ENCODE peak calls at places on chromosome 22, in six cellular contexts. Q is ovary, M is uterus, U is A549, N is GM12878, E is Peyer's patch. T is an unnamed sample.

GRCh38 chr22:20650294-20651207 is 123.4 kb upstream of the SERPIND1 start:
- DNase-seq in Q (no peak), M (no peak), U (no peak), N (no peak), E (no peak), T (peak)

GRCh38 chr22:38967451-38968450 is 10.3 kb downstream of the APOBEC3A start:
- DNase-seq in Q (no peak), M (no peak), U (no peak), N (no peak), E (peak), T (no peak)

GRCh38 chr22:36350751-36351594 is 36.8 kb downstream of the MYH9 start:
- DNase-seq in Q (peak), M (no peak), U (peak), N (no peak), E (no peak), T (no peak)

GRCh38 chr22:30333707-30334087 is 7.0 kb upstream of the TBC1D10A start:
- DNase-seq in Q (no peak), M (no peak), U (no peak), N (no peak), E (no peak), T (no peak)

GRCh38 chr22:24011735-24012068 is 598 bp downstream of the CABIN1 start:
- DNase-seq in Q (no peak), M (no peak), U (no peak), N (no peak), E (no peak), T (no peak)

GRCh38 chr22:19576460-19577421 is 52.5 kb upstream of the CLDN5 start:
- DNase-seq in Q (no peak), M (no peak), U (no peak), N (no peak), E (no peak), T (no peak)

GRCh38 chr22:26416670-26417270 is 12.3 kb upstream of the ASPHD2 start:
- DNase-seq in Q (no peak), M (no peak), U (no peak), N (no peak), E (no peak), T (peak)

GRCh38 chr22:24728790-24729637 is 45.5 kb downstream of the PIWIL3 start:
- DNase-seq in Q (peak), M (peak), U (no peak), N (no peak), E (no peak), T (peak)

GRCh38 chr22:41480397-41480735 is 11.4 kb downstream of the ACO2 start:
- DNase-seq in Q (no peak), M (no peak), U (no peak), N (no peak), E (no peak), T (no peak)
- TF ChIP-seq CTCF in Q (no peak), M (no peak), U (no peak), N (no peak), E (no peak), T (no peak)

DNA sequence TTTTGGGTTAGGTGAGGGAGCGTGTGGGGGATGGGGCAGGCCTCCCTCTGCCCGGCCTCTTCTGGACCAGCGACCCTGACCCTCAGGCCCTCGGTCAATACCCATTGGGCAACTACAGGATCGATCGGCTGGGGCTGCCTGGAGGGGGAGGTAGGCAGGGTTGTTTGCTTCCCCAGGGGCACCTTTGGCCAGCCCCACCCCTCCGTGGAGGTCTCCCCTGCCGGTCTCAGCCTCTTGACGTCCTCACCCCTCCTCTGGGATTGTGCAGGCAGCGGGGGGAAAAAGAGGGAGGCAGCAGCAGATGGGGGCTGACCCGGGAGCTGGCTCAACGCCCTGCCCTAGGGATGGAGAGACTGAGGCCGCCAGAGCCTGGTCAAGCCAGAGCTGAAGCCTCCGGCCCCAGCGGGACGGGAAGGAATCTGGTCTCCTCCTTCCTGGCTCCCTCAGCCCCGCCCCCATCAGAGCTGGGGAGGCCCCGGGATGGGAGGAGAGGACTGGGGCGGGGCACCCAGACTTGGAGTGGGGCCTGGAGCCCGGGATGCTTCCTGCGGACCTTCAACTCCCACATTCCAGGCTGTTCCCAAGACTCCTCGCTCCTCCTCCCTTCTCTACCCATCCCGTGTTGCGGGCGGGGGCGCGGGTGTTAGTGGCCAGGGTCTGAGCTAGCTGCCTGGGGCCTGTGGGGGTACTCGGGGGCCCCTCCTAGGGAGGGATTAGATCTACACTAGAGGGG is 14.4 kb upstream of the CDC42EP1 start:
- DNase-seq in Q (peak), M (peak), U (peak), N (no peak), E (peak), T (peak)
- TF ChIP-seq POLR2A in Q (peak), M (peak), U (peak), N (no peak), E (peak), T (no peak)

GRCh38 chr22:43891360-43892182 is at the start of gene PNPLA5:
- DNase-seq in Q (no peak), M (no peak), U (no peak), N (no peak), E (no peak), T (no peak)
- H3K4me3 ChIP-seq in Q (no peak), M (no peak), U (peak), N (no peak), E (no peak), T (no peak)

DNA sequence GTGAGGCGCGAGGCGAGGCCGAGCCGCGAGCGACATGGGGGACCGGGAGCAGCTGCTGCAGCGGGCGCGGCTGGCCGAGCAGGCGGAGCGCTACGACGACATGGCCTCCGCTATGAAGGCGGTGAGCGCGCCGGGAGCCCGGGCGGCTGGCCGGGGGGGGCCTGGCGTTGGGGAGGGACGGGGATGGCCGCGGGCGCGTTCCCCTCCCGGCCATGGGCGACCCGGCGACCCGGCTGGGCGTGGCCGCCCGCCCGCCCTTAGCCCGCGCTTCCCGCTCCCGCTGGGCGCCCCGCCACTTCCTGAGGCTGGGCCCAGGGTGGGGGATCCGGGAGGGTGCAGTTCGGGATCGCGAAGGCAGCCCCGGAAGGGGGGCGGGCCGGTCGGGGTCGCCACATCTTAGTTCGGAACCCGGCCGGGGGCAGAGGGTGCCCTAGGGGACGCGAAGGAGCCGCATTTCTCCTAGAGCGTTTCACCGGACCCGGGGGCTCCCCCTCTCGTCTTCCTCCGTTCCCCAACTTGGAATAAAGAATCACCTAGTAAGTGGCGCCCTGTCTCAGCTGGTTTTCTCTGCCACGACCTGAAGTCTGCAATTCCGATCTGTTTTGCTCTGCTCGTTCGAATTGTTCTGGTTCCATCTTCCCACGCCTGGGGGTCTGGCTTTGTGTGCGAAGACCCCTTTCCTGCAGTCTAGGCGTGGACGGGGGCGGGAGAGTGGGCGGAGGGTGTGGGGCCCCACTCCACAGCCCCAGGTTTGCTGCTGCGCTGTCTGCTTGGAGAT is 554 bp downstream of the YWHAH start:
- DNase-seq in Q (peak), M (no peak), U (no peak), N (no peak), E (peak), T (peak)
- TF ChIP-seq CTCF in Q (no peak), M (no peak), U (no peak), N (no peak), E (no peak), T (no peak)

GRCh38 chr22:43066134-43066533 is 23.1 kb downstream of the TTLL1 start:
- DNase-seq in Q (no peak), M (no peak), U (no peak), N (no peak), E (no peak), T (no peak)

GRCh38 chr22:43057641-43058040 is 31.6 kb downstream of the TTLL1 start:
- DNase-seq in Q (no peak), M (no peak), U (no peak), N (no peak), E (no peak), T (no peak)

GRCh38 chr22:43060213-43060612 is 29.0 kb downstream of the TTLL1 start:
- DNase-seq in Q (no peak), M (peak), U (peak), N (no peak), E (peak), T (no peak)
- TF ChIP-seq POLR2A in Q (no peak), M (no peak), U (no peak), N (no peak), E (no peak), T (no peak)

GRCh38 chr22:50011447-50012200 is 941 bp downstream of the IL17REL start:
- DNase-seq in Q (peak), M (no peak), U (no peak), N (no peak), E (no peak), T (no peak)

GRCh38 chr22:50009251-50009650 is 3.3 kb downstream of the IL17REL start:
- DNase-seq in Q (no peak), M (no peak), U (no peak), N (no peak), E (peak), T (no peak)

GRCh38 chr22:50010676-50011446 is 1.7 kb downstream of the IL17REL start:
- DNase-seq in Q (no peak), M (no peak), U (no peak), N (no peak), E (peak), T (no peak)

GRCh38 chr22:50008151-50009040 is 4.2 kb downstream of the IL17REL start:
- DNase-seq in Q (no peak), M (no peak), U (no peak), N (no peak), E (peak), T (no peak)

DNA sequence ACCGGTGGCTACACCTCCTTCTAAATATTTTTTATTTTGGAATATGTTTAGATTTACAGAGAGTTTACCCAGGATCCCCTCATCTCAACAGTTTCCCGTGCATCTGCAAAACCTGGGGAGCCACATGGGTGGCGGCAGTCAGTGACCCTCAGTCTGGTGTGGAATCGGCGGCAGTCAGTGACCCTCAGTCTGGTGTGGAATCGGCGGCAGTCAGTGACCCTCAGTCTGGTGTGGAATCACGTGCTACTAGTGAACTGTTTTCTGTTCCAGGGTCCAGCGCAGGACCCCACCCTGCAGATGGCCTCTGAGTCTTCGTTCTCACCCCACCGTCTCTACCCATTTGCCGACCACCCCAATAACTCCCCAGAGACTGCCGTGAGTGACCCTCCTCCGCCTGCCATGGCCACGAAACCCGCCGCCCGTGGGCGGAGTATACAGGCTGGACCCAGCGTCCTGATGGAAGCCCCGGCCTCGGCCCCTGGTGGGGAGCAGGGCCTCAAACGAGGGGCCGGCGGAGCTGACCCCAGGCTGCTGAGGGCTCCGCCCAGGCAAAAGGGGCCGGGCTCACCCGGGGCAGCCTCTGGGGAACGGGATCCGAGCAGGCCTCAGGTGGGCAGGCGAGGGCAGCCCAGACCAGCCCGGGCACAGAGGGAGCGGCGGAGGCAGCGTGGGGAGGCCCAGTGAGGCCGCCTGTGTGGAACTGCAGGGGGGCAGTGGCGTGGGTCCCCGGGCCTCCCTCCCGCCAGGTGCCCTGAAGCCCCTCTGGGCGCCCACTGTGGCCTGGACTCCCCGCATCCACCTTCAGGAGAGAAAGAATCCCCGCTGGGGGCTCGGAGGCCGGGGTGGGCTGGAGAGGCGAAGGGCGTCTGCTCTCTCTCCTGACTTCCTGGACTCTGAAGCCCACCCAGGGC is 2.5 kb downstream of the IL17REL start:
- DNase-seq in Q (peak), M (no peak), U (no peak), N (no peak), E (peak), T (peak)
- H3K4me3 ChIP-seq in Q (no peak), M (no peak), U (no peak), N (peak), E (no peak), T (no peak)

T was measured in lower leg skin.